ENCODE peak calls at places on chromosome 17, in four cellular contexts. F is fibroblast of pulmonary artery, U is non-pigmented ciliary epithelial cell, Z is RWPE1. L is an unnamed sample.
A peak's percentile ranks its signal among the peaks of the same experiment; 100 is the strongest.

GRCh38 chr17:72719582-72720493 is 372.6 kb downstream of the SLC39A11 start:
- DNase-seq in F (peak; percentile 51), U (no peak), Z (no peak), L (no peak)

GRCh38 chr17:8631554-8631877 is 991 bp upstream of the MYH10 start:
- DNase-seq in F (peak; percentile 32), U (no peak), Z (no peak), L (no peak)

GRCh38 chr17:3892095-3892998 is 506 bp downstream of the CAMKK1 start:
- DNase-seq in F (peak; percentile 76), U (no peak), Z (peak; percentile 31), L (no peak)

GRCh38 chr17:27873746-27874145 is 19.4 kb downstream of the LYRM9 start:
- DNase-seq in F (peak; percentile 52), U (no peak), Z (peak; percentile 13), L (no peak)

GRCh38 chr17:17675925-17676534 is 5.2 kb upstream of the RAI1 start:
- DNase-seq in F (no peak), U (no peak), Z (peak; percentile 77), L (no peak)

GRCh38 chr17:83181991-83182619 is 102.7 kb downstream of the METRNL start:
- DNase-seq in F (no peak), U (no peak), Z (no peak), L (no peak)

GRCh38 chr17:30924341-30924740 is 2.6 kb downstream of the ADAP2 start:
- DNase-seq in F (no peak), U (no peak), Z (no peak), L (no peak)

GRCh38 chr17:14940112-14940945 is 324.8 kb downstream of the PMP22 start:
- DNase-seq in F (no peak), U (no peak), Z (no peak), L (no peak)

GRCh38 chr17:40576113-40576740 is 11.0 kb upstream of the CCR7 start:
- DNase-seq in F (no peak), U (no peak), Z (no peak), L (no peak)

GRCh38 chr17:57918017-57918895 is 37.0 kb downstream of the CUEDC1 start:
- DNase-seq in F (peak; percentile 51), U (no peak), Z (no peak), L (no peak)

GRCh38 chr17:38981640-38982039 is 14.4 kb upstream of the FBXO47 start:
- DNase-seq in F (peak; percentile 30), U (no peak), Z (no peak), L (no peak)

L was measured in NCI-H1048.